ENCODE peak calls at places on chromosomes 7 and 10, in five cellular contexts. R is Caco-2, Q is PC-3, P is colonic mucosa, L is lower lobe of right lung. A is an unnamed sample.

GRCh38 chr7:86911703-86912102 is 147.8 kb downstream of the ELAPOR2 start:
- DNase-seq in R (peak; percentile 9), Q (peak; percentile 24), P (no peak), L (no peak), A (no peak)

GRCh38 chr7:142338633-142339501 is 81.0 kb upstream of the PRSS58 start:
- DNase-seq in R (peak; percentile 35), Q (peak; percentile 61), P (no peak), L (no peak), A (no peak)

GRCh38 chr7:82114237-82114636 is 329.3 kb downstream of the CACNA2D1 start:
- DNase-seq in R (no peak), Q (no peak), P (no peak), L (no peak), A (no peak)

GRCh38 chr7:149624006-149624405 is 126.4 kb upstream of the ZNF746 start:
- DNase-seq in R (peak; percentile 49), Q (peak; percentile 17), P (peak; percentile 43), L (peak; percentile 58), A (peak; percentile 27)

GRCh38 chr10:118668228-118668952 is 72.9 kb upstream of the PRLHR start:
- DNase-seq in R (no peak), Q (no peak), P (no peak), L (no peak), A (no peak)

GRCh38 chr7:157766098-157766497 is 429.3 kb downstream of the DNAJB6 start:
- DNase-seq in R (no peak), Q (no peak), P (no peak), L (no peak), A (no peak)

GRCh38 chr10:85193796-85194195 is 865.4 kb downstream of the CCSER2 start:
- DNase-seq in R (no peak), Q (no peak), P (no peak), L (no peak), A (no peak)

GRCh38 chr7:29805031-29805430 is 1.3 kb upstream of the WIPF3 start:
- DNase-seq in R (no peak), Q (no peak), P (no peak), L (no peak), A (no peak)

GRCh38 chr10:44422153-44422552 is 37.3 kb upstream of the CXCL12 start:
- DNase-seq in R (no peak), Q (no peak), P (no peak), L (no peak), A (no peak)

GRCh38 chr7:125074141-125074540 is 144.5 kb upstream of the POT1 start:
- DNase-seq in R (peak; percentile 23), Q (peak; percentile 54), P (no peak), L (no peak), A (no peak)

GRCh38 chr7:136857573-136857972 is 10.9 kb upstream of the CHRM2 start:
- DNase-seq in R (peak; percentile 21), Q (peak; percentile 53), P (no peak), L (no peak), A (no peak)

GRCh38 chr7:131293018-131293417 is 34.7 kb upstream of the MKLN1 start:
- DNase-seq in R (no peak), Q (no peak), P (no peak), L (no peak), A (no peak)

GRCh38 chr10:115833119-115833518 is 439.9 kb downstream of the GFRA1 start:
- DNase-seq in R (no peak), Q (no peak), P (no peak), L (no peak), A (no peak)

GRCh38 chr10:25725917-25726716 is 207.9 kb upstream of the MYO3A start:
- DNase-seq in R (peak; percentile 62), Q (peak; percentile 66), P (peak; percentile 36), L (no peak), A (peak; percentile 48)

GRCh38 chr10:88986549-88987242 is 3.9 kb upstream of the FAS start:
- DNase-seq in R (peak; percentile 38), Q (peak; percentile 57), P (no peak), L (no peak), A (peak; percentile 27)

GRCh38 chr10:84845628-84846261 is 517.4 kb downstream of the CCSER2 start:
- DNase-seq in R (peak; percentile 51), Q (peak; percentile 22), P (no peak), L (no peak), A (peak; percentile 27)

GRCh38 chr10:88946965-88947590 is 5.5 kb downstream of the ACTA2 start:
- DNase-seq in R (no peak), Q (no peak), P (no peak), L (no peak), A (no peak)

GRCh38 chr10:13526952-13527863 is 1.6 kb downstream of the BEND7 start:
- DNase-seq in R (peak; percentile 51), Q (peak; percentile 34), P (no peak), L (no peak), A (no peak)

GRCh38 chr7:132140341-132140740 is 435.9 kb downstream of the PLXNA4 start:
- DNase-seq in R (no peak), Q (no peak), P (no peak), L (no peak), A (no peak)

GRCh38 chr10:69955897-69956832 is 96.5 kb upstream of the MACROH2A2 start:
- DNase-seq in R (no peak), Q (no peak), P (no peak), L (no peak), A (no peak)

GRCh38 chr7:138363721-138364120 is 96.3 kb upstream of the TRIM24 start:
- DNase-seq in R (no peak), Q (no peak), P (no peak), L (no peak), A (no peak)

GRCh38 chr7:157394246-157395191 is 57.7 kb downstream of the DNAJB6 start:
- DNase-seq in R (no peak), Q (no peak), P (no peak), L (no peak), A (no peak)

GRCh38 chr7:94324380-94325120 is 70.1 kb upstream of the COL1A2 start:
- DNase-seq in R (no peak), Q (no peak), P (no peak), L (no peak), A (no peak)

GRCh38 chr7:78164459-78164858 is 365.9 kb downstream of the PHTF2 start:
- DNase-seq in R (no peak), Q (no peak), P (no peak), L (no peak), A (no peak)

GRCh38 chr7:64885520-64886240 is 17.4 kb upstream of the ZNF273 start:
- DNase-seq in R (no peak), Q (no peak), P (peak; percentile 11), L (no peak), A (no peak)

GRCh38 chr7:84941291-84941690 is 245.6 kb downstream of the SEMA3D start:
- DNase-seq in R (no peak), Q (no peak), P (no peak), L (no peak), A (no peak)

GRCh38 chr10:79434223-79434687 is 11.2 kb downstream of the ZCCHC24 start:
- DNase-seq in R (no peak), Q (peak; percentile 89), P (no peak), L (no peak), A (peak; percentile 1)

GRCh38 chr7:19749658-19750057 is 23.8 kb downstream of the TMEM196 start:
- DNase-seq in R (no peak), Q (peak; percentile 59), P (no peak), L (no peak), A (no peak)

GRCh38 chr10:126177414-126178030 is 210.8 kb downstream of the ADAM12 start:
- DNase-seq in R (no peak), Q (no peak), P (no peak), L (no peak), A (no peak)

GRCh38 chr10:129646921-129647320 is 179.9 kb downstream of the MGMT start:
- DNase-seq in R (no peak), Q (no peak), P (no peak), L (no peak), A (no peak)

DNA sequence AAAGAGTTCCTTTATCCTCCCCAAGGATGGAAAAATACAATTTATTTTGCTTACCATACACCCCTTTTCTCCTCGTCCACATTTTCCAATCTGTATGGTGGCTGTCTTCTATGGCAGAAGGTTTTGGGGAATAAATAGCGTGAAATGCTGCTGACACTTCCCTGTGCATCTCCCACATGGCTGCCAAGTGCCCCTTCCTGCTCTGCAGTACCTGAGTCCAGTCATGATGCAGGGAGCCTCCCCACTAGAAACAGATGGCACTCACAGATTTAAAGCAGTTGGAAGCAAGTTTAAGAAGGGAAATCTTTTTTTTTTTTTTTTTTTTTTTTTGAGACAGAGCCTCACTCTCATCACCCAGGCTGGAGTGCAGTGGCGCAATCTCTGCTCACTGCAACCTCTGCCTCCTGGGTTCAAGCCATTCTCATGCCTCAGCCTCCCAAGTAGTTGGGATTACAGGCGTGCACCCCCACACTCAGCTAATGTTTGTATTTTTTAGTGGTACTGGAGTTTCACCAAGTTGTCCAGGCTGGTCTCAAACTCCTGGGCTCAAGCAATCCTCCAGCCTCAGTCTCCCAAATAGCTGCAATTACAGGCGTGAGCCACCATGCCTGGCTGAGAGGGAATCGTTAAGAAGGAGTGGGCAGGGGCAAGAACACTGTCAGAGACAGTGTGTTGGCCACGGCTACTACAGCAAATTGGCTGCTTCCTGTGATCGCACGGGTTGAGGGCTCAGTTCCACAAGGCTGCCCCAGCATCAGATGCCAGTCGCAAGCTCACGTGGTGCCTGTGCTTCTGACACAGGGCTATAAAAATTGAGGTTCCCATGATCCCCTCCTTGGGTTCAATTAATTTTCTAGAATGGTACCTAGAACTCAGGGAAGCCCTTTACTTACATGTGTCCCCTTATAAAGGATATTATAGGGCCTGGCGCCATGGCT is 5.3 kb upstream of the PILRA start:
- DNase-seq in R (no peak), Q (no peak), P (no peak), L (peak; percentile 51), A (no peak)
- H3K4me1 ChIP-seq in R (no peaks in the 10 kb centered on the region), Q (no peaks in the 10 kb centered on the region), P (no peaks in the 10 kb centered on the region), L (peaks cover 25% of the 10 kb centered on the region), A (no peaks in the 10 kb centered on the region)

GRCh38 chr10:52019656-52020055 is 294.4 kb upstream of the DKK1 start:
- DNase-seq in R (no peak), Q (no peak), P (no peak), L (no peak), A (no peak)
- H3K4me3 ChIP-seq in R (no peak overlapping the region), Q (no peak overlapping the region), P (no peak overlapping the region), L (no peak overlapping the region), A (no peak overlapping the region)

GRCh38 chr7:151083071-151083823 is at the start of gene TMUB1:
- DNase-seq in R (peak; percentile 82), Q (peak; percentile 49), P (peak; percentile 86), L (peak; percentile 90), A (peak; percentile 86)
- TF ChIP-seq CTCF in R (no peak), Q (no peak), P (no peak), L (no peak), A (no peak)

GRCh38 chr7:16993543-16993942 is 111.8 kb upstream of the AGR3 start:
- DNase-seq in R (no peak), Q (no peak), P (no peak), L (no peak), A (peak; percentile 6)

GRCh38 chr7:16986775-16987174 is 105.0 kb upstream of the AGR3 start:
- DNase-seq in R (no peak), Q (no peak), P (no peak), L (no peak), A (no peak)

GRCh38 chr7:16989883-16990413 is 108.2 kb upstream of the AGR3 start:
- DNase-seq in R (peak; percentile 65), Q (peak; percentile 98), P (peak; percentile 90), L (peak; percentile 75), A (peak; percentile 5)

GRCh38 chr7:16985621-16986020 is 103.8 kb upstream of the AGR3 start:
- DNase-seq in R (no peak), Q (no peak), P (no peak), L (no peak), A (no peak)

DNA sequence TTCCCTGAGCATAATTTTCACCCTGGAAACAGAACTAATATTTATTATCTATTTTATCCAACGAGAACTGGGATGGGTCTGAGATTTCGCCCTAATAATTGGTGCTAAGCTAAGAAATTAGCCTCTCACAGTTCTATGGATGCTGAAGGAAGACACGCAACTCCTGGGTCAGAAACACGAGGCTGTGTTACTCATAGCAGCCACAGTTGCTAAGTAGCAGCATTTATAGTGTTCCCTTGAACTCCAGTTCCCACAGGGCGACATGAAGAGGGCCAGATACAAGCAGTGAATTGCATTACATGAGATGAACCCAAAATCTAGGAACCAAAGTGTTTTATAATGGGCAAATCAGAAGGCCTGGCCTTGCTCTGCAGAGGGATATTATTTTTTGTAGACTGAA is 109.8 kb upstream of the AGR3 start:
- DNase-seq in R (no peak), Q (no peak), P (no peak), L (no peak), A (no peak)
- H3K4me1 ChIP-seq in R (peaks cover 17% of the 10 kb centered on the region), Q (peaks cover 17% of the 10 kb centered on the region), P (no peaks in the 10 kb centered on the region), L (peaks cover 19% of the 10 kb centered on the region), A (no peaks in the 10 kb centered on the region)

A was measured in BE2C.